ENCODE peak calls at places on chromosomes 7 and 10, in six cellular contexts. E is AG04450, F is caudate nucleus, T is coronary artery, N is body of pancreas, Q is MM.1S. Y is an unnamed sample.

GRCh38 chr10:14486777-14487510 is 156.2 kb upstream of the FRMD4A start:
- DNase-seq in T (no peak), Q (no peak), F (no peak), N (peak), E (peak), Y (no peak)

GRCh38 chr7:11373546-11374142 is 400.0 kb downstream of the PHF14 start:
- DNase-seq in F (no peak), N (no peak), Q (peak), E (no peak), T (no peak), Y (no peak)

GRCh38 chr10:78776746-78777145 is 292.0 kb upstream of the ZMIZ1 start:
- DNase-seq in T (no peak), E (no peak), N (no peak), F (no peak), Q (no peak), Y (no peak)

GRCh38 chr7:142790056-142790455 is 19.3 kb downstream of the PRSS2 start:
- DNase-seq in Q (no peak), E (no peak), N (no peak), F (no peak), T (no peak), Y (no peak)

GRCh38 chr7:142298009-142298408 is 40.2 kb upstream of the PRSS58 start:
- DNase-seq in F (no peak), E (no peak), T (no peak), Q (peak), N (no peak), Y (no peak)

GRCh38 chr7:155187061-155187785 is 110.5 kb upstream of the INSIG1 start:
- DNase-seq in T (peak), F (no peak), Q (no peak), E (no peak), N (no peak), Y (no peak)

GRCh38 chr7:16365177-16365576 is 56.2 kb downstream of the CRPPA start:
- DNase-seq in T (no peak), Q (no peak), N (no peak), F (no peak), E (no peak), Y (no peak)

GRCh38 chr7:117085275-117085674 is 132.0 kb downstream of the ST7 start:
- DNase-seq in T (no peak), N (no peak), E (no peak), Q (no peak), F (no peak), Y (no peak)

GRCh38 chr7:64887756-64888508 is 15.1 kb upstream of the ZNF273 start:
- DNase-seq in E (no peak), T (peak), F (peak), Q (no peak), N (peak), Y (peak)

GRCh38 chr7:152442330-152442835 is 6.6 kb upstream of the KMT2C start:
- DNase-seq in N (no peak), Q (no peak), E (no peak), T (no peak), F (no peak), Y (no peak)

GRCh38 chr10:9786576-9786975 is 1231.1 kb upstream of the CELF2 start:
- DNase-seq in N (no peak), E (peak), F (no peak), T (no peak), Q (no peak), Y (no peak)

GRCh38 chr7:137169282-137169698 is 174.2 kb downstream of the PTN start:
- DNase-seq in E (peak), F (peak), N (peak), T (no peak), Q (peak), Y (no peak)

GRCh38 chr7:17968791-17969715 is 28.8 kb upstream of the SNX13 start:
- DNase-seq in E (no peak), N (no peak), F (no peak), Q (no peak), T (no peak), Y (no peak)

GRCh38 chr7:55245271-55245723 is 119.8 kb upstream of the LANCL2 start:
- DNase-seq in N (no peak), F (no peak), T (no peak), E (no peak), Q (no peak), Y (no peak)

GRCh38 chr10:88755753-88756152 is 4.1 kb upstream of the LIPN start:
- DNase-seq in E (no peak), T (no peak), F (no peak), N (no peak), Q (no peak), Y (no peak)

GRCh38 chr10:29163746-29164145 is 125.1 kb upstream of the LYZL1 start:
- DNase-seq in T (no peak), E (peak), Q (no peak), F (no peak), N (no peak), Y (no peak)

GRCh38 chr7:34772296-34772695 is 114.3 kb downstream of the NPSR1 start:
- DNase-seq in F (no peak), N (no peak), E (no peak), Q (no peak), T (no peak), Y (no peak)

GRCh38 chr7:150339369-150339768 is 2.1 kb downstream of the RARRES2 start:
- DNase-seq in T (no peak), N (no peak), F (no peak), E (no peak), Q (no peak), Y (no peak)

GRCh38 chr7:157281221-157281998 is 55.4 kb upstream of the DNAJB6 start:
- DNase-seq in N (no peak), E (no peak), F (no peak), Q (no peak), T (no peak), Y (no peak)

GRCh38 chr10:5620223-5620721 is 46.1 kb downstream of the ASB13 start:
- DNase-seq in E (no peak), Q (no peak), F (no peak), N (no peak), T (no peak), Y (peak)

GRCh38 chr7:50953820-50954219 is 171.1 kb upstream of the GRB10 start:
- DNase-seq in N (no peak), Q (no peak), F (no peak), T (no peak), E (no peak), Y (no peak)

GRCh38 chr7:23531794-23532489 is at the start of gene TRA2A:
- DNase-seq in N (peak), F (peak), E (peak), T (peak), Q (peak), Y (peak)

GRCh38 chr7:33694006-33694405 is 211.3 kb upstream of the BMPER start:
- DNase-seq in Q (no peak), F (no peak), N (no peak), T (no peak), E (no peak), Y (no peak)

GRCh38 chr7:80542398-80542797 is 30.5 kb upstream of the GNAT3 start:
- DNase-seq in F (no peak), E (peak), N (no peak), Q (no peak), T (no peak), Y (no peak)

GRCh38 chr10:91034494-91035157 is 113.7 kb upstream of the ANKRD1 start:
- DNase-seq in T (peak), N (peak), Q (no peak), F (no peak), E (no peak), Y (peak)

GRCh38 chr10:58932126-58932525 is 244.3 kb upstream of the PHYHIPL start:
- DNase-seq in F (no peak), E (no peak), Q (no peak), N (no peak), T (no peak), Y (no peak)

GRCh38 chr7:106457678-106458077 is 172.9 kb upstream of the NAMPT start:
- DNase-seq in Q (no peak), F (no peak), N (no peak), T (no peak), E (no peak), Y (no peak)

GRCh38 chr7:143345428-143345900 is 17.0 kb downstream of the FAM131B start:
- DNase-seq in E (no peak), Q (no peak), N (peak), F (no peak), T (no peak), Y (peak)

GRCh38 chr7:93945083-93945482 is 23.5 kb downstream of the GNG11 start:
- DNase-seq in Q (no peak), N (no peak), F (no peak), E (no peak), T (no peak), Y (no peak)

GRCh38 chr7:106957766-106958165 is 86.7 kb upstream of the PRKAR2B start:
- DNase-seq in E (no peak), T (no peak), Q (no peak), F (no peak), N (no peak), Y (no peak)

GRCh38 chr10:89053555-89053954 is 63.0 kb downstream of the FAS start:
- DNase-seq in F (no peak), T (no peak), Q (no peak), E (no peak), N (no peak), Y (peak)

GRCh38 chr7:40644454-40645188 is 509.8 kb downstream of the SUGCT start:
- DNase-seq in T (no peak), Q (peak), N (no peak), F (no peak), E (no peak), Y (no peak)

GRCh38 chr10:131646551-131647525 is 254.0 kb upstream of the PPP2R2D start:
- DNase-seq in T (peak), Q (no peak), F (no peak), N (no peak), E (no peak), Y (peak)

GRCh38 chr7:1432411-1433082 is 26.7 kb downstream of the MICALL2 start:
- DNase-seq in N (peak), T (peak), F (peak), E (no peak), Q (peak), Y (peak)

GRCh38 chr10:69142983-69143382 is 19.0 kb downstream of the VPS26A start:
- DNase-seq in N (no peak), Q (no peak), T (no peak), E (no peak), F (no peak), Y (no peak)

GRCh38 chr7:54860003-54860775 is 101.2 kb upstream of the SEC61G start:
- DNase-seq in F (no peak), E (no peak), N (no peak), Q (no peak), T (no peak), Y (no peak)

GRCh38 chr10:6229290-6229689 is 26.6 kb downstream of the PFKFB3 start:
- DNase-seq in E (no peak), Q (no peak), F (no peak), N (no peak), T (no peak), Y (peak)

GRCh38 chr10:62302760-62303159 is 34.1 kb upstream of the RTKN2 start:
- DNase-seq in Q (no peak), N (no peak), F (no peak), T (no peak), E (no peak), Y (no peak)

DNA sequence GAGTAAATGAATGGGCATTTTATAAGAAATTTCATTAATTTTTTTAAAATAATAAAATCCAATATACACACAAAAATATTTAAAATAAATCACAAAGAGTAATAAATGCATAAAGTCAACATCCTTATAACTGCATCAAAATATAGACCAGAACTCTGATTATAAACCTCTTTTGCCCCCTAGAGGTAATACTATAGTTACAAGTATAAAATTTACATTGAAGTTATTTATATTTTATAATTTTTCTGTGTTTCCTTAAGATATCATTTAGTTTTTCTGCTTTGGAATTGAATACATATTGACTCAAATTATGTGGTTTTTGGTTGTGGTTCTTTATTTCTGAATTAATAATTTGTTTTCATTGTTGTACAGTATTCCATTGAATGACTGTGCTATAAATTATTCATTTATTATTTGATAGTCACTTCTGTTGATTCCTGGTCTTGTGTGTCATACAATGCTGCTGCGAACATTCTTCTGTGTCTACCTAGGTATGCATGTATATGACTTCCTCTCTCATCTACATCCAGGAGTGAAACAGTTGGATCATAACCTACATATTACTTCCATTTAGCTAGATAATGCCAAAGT is 673.6 kb downstream of the IPMK start:
- DNase-seq in Q (no peak), F (no peak), E (no peak), N (no peak), T (no peak), Y (no peak)
- H3K27ac ChIP-seq in Q (no peak), F (no peak), E (no peak), N (no peak), T (no peak), Y (no peak)

DNA sequence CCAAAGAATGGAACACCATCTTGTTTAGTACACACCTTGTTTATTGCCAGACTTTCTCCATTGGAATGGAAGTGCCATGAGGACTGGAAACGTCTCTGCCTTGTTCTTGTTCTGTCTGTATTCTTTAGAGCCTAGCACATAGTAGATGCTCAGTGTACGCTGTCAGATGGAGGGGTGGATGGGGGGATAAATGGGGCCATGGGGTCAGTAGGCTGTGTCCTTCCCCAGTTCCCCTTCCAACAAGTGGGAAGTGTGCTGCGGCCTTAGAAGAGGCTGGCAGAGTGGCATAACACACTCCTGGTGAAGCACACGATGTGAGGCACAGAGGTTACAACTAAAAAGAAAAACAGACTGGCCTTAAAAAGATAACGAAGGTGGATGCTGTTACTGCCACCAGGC is 61.9 kb downstream of the TMEM209 start:
- DNase-seq in Q (no peak), N (no peak), E (no peak), T (no peak), F (no peak), Y (no peak)
- H3K27ac ChIP-seq in Q (no peak), N (peak), E (no peak), T (no peak), F (no peak), Y (peak)

DNA sequence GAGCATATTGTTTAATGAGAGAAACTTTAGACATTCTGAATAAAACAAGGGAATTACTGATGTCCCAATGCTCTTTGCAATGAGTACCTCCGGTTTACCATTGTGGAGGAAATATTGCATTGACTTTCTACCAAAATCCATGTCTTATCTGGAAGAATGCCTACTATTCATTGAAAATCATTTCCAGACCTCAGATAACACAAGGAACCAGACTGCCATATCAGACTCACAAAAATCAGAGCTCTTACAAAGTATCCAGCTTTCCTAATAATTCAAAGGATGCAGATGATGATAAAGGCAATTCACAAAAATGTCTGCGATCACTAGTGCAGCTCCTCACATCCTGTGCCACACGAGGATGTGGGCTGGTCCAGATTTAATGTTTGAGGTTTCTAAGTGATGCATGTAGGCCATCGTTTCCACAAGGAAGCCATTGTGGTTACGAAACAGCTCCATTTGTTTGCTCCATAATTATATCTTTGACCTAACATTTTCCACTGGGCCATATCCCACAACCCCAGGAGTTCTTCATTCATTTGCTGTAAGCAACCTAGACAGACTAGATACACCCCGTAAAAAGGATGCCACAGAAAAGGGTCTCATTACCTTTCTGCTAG is 831.1 kb upstream of the C7orf33 start:
- DNase-seq in T (no peak), E (no peak), Q (no peak), N (no peak), F (no peak), Y (no peak)
- H3K27ac ChIP-seq in T (no peak), E (no peak), Q (no peak), N (no peak), F (no peak), Y (no peak)

DNA sequence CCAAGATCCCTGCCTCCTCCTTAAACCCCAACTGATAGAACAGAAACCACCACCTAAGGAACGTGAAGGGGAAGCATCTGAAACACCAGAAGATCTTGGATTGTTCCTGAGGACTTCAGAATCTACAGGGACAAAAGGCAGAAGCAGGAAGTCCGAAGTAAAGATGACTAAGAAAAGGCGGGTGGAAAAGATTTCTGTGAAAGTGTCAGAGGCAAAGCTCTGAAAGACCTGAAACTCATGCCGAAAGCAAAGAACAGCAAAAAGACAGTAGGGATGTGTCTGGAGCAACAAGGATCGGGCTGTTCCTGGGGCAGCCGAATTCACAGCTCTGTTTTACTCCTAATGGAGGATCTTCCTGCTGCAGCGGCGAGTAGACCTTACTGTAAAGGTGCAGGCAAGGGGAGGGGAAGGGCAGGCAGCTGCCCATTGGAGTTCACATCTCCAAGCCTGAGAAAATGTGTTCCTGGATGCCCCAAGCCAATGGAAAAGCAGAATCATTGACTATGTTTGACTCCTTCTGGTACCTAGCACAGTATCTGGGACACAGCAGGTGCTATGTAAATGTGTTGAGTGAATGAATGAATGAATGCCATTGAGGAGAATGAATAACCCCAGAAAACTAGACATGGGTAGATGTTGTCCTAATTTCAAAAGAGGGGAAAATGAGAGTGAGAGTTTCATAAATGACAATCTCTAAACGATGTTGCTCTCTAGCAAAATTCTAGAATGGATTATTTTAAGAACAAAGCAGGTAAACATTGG is 40.4 kb downstream of the PDIA4 start:
- DNase-seq in F (no peak), Q (peak), N (peak), E (no peak), T (no peak), Y (no peak)
- H3K27ac ChIP-seq in F (peak), Q (peak), N (peak), E (peak), T (peak), Y (peak)

GRCh38 chr10:77590344-77591237 is 47.0 kb downstream of the KCNMA1 start:
- DNase-seq in F (no peak), E (no peak), N (no peak), T (peak), Q (no peak), Y (no peak)

GRCh38 chr10:77594171-77594783 is 43.3 kb downstream of the KCNMA1 start:
- DNase-seq in N (no peak), E (no peak), T (no peak), Q (no peak), F (no peak), Y (no peak)

GRCh38 chr10:77591238-77591880 is 46.2 kb downstream of the KCNMA1 start:
- DNase-seq in Q (no peak), E (no peak), T (no peak), N (peak), F (no peak), Y (no peak)

GRCh38 chr10:77592510-77592909 is 45.1 kb downstream of the KCNMA1 start:
- DNase-seq in T (no peak), Q (no peak), E (no peak), F (no peak), N (no peak), Y (no peak)

GRCh38 chr10:77592946-77593636 is 44.5 kb downstream of the KCNMA1 start:
- DNase-seq in Q (no peak), F (no peak), E (peak), N (no peak), T (peak), Y (no peak)
- H3K27ac ChIP-seq in Q (no peak), F (peak), E (peak), N (no peak), T (peak), Y (no peak)